ENCODE peak calls at places on chromosomes 16 and 17, in ten cellular contexts. D is cardiac muscle cell, S is bronchial epithelial cell, Q is heart right ventricle, X is prostate gland, M is thoracic aorta, J is HFF-Myc, W is colonic mucosa, E is mucosa of descending colon, N is fibroblast of pulmonary artery. V is an unnamed sample.

GRCh38 chr17:33291248-33292183 is 1.6 kb downstream of the ASIC2 start:
- DNase-seq in J (no peak), X (no peak), E (peak), Q (peak), S (no peak), N (peak), M (no peak), W (peak), D (peak), V (no peak)

GRCh38 chr16:30131869-30132475 is 9.0 kb upstream of the MAPK3 start:
- DNase-seq in W (no peak), S (no peak), X (no peak), N (no peak), J (no peak), M (no peak), E (no peak), Q (no peak), D (peak), V (no peak)

GRCh38 chr17:29207986-29208385 is 27.8 kb upstream of the MYO18A start:
- DNase-seq in Q (no peak), N (no peak), D (no peak), E (no peak), S (no peak), M (no peak), J (no peak), W (no peak), X (no peak), V (no peak)

GRCh38 chr17:81018044-81018802 is 16.7 kb upstream of the BAIAP2 start:
- DNase-seq in D (peak), E (peak), M (no peak), X (peak), J (peak), S (peak), Q (no peak), W (peak), N (peak), V (no peak)

GRCh38 chr17:77647531-77647930 is 311.0 kb upstream of the TNRC6C start:
- DNase-seq in S (no peak), E (no peak), N (no peak), J (no peak), X (no peak), W (no peak), M (no peak), D (no peak), Q (no peak), V (no peak)

GRCh38 chr16:89902980-89903379 is 15.7 kb upstream of the MC1R start:
- DNase-seq in D (no peak), E (no peak), M (no peak), W (no peak), J (no peak), X (no peak), N (no peak), Q (no peak), S (no peak), V (no peak)

GRCh38 chr16:70428178-70428998 is 10.5 kb downstream of the ST3GAL2 start:
- DNase-seq in W (peak), D (peak), E (peak), S (peak), Q (peak), M (peak), J (peak), X (peak), N (peak), V (no peak)

GRCh38 chr16:25031132-25031440 is 15.9 kb upstream of the ARHGAP17 start:
- DNase-seq in D (no peak), W (no peak), S (no peak), Q (no peak), N (no peak), M (no peak), J (no peak), X (no peak), E (no peak), V (no peak)

GRCh38 chr16:55944377-55944802 is 69.2 kb upstream of the CES5A start:
- DNase-seq in W (peak), Q (peak), M (peak), E (no peak), X (peak), J (peak), D (peak), N (peak), S (peak), V (no peak)

GRCh38 chr16:71423016-71423415 is 18.8 kb downstream of the TLE7 start:
- DNase-seq in M (no peak), E (no peak), X (no peak), W (no peak), D (no peak), N (no peak), Q (no peak), J (no peak), S (no peak), V (no peak)

GRCh38 chr17:4852504-4853075 is 19.4 kb downstream of the MINK1 start:
- DNase-seq in J (peak), Q (no peak), X (no peak), N (peak), E (no peak), D (peak), M (no peak), S (peak), W (peak), V (no peak)

GRCh38 chr17:31480067-31480466 is 88.6 kb downstream of the RAB11FIP4 start:
- DNase-seq in Q (no peak), J (no peak), W (no peak), S (no peak), D (no peak), X (no peak), E (no peak), M (no peak), N (no peak), V (no peak)

GRCh38 chr17:68296217-68297140 is 5.2 kb downstream of the ARSG start:
- DNase-seq in X (peak), S (no peak), N (no peak), E (no peak), J (no peak), Q (no peak), W (peak), M (no peak), D (no peak), V (no peak)

GRCh38 chr17:8552582-8553320 is 77.8 kb downstream of the MYH10 start:
- DNase-seq in J (no peak), Q (no peak), M (no peak), D (no peak), N (peak), S (peak), X (no peak), W (no peak), E (no peak), V (no peak)

GRCh38 chr17:40909755-40910154 is 24.7 kb upstream of the KRT20 start:
- DNase-seq in S (peak), Q (no peak), D (peak), W (no peak), J (peak), X (peak), M (no peak), E (no peak), N (peak), V (no peak)

GRCh38 chr17:40906613-40907012 is 21.6 kb upstream of the KRT20 start:
- DNase-seq in Q (no peak), M (no peak), S (no peak), X (no peak), W (no peak), N (no peak), E (no peak), J (no peak), D (no peak), V (no peak)

GRCh38 chr17:40910441-40910841 is 25.4 kb upstream of the KRT20 start:
- DNase-seq in X (peak), S (peak), D (peak), W (no peak), J (no peak), E (no peak), N (peak), Q (no peak), M (no peak), V (no peak)

GRCh38 chr17:40912506-40913220 is 24.8 kb downstream of the KRT23 start:
- DNase-seq in N (no peak), M (no peak), S (peak), W (no peak), D (no peak), E (no peak), Q (no peak), X (no peak), J (no peak), V (no peak)

DNA sequence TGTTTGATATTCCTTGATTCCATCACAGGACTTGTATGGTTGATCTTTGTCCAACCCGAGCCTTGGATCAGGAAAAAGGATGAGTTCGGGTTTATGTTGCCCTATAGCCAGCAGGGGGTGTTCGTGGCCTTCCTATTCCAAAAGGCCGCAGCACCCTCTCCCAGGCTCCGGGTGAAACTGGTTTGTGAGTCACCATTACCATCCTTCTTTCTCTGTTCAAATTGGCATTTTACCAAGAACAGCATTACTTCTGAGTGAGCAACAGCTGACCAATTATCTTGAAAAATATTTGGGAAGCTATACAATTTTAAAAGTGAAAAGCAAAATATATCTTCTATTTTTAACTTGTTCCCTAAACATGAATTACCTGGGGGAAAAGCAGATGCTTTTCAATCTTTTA is 24.3 kb upstream of the KRT20 start:
- DNase-seq in E (peak), Q (peak), X (peak), N (peak), S (peak), W (peak), D (peak), J (peak), M (peak), V (peak)
- TF ChIP-seq CTCF in E (peak), Q (peak), X (peak), N (peak), S (peak), W (peak), D (peak), J (peak), M (peak), V (peak)

DNA sequence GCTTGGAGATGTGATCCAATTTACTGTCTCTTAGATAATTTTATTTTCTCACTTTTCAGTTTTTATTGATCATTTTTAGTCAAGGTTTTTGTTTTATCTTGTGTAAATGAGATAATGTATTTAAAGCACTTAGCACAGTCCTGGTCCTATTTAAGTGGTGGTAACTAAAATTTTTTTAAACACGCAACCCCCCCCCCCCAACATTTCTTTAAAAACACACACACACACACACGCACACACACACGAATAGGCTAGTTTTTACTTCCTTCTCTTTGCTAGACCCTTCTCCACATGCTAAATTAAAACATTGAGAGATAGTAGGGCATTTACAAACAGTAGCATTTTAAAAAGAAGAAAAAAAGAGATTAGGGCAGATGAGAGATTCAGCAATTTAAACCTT is 4.9 kb downstream of the NFATC3 start:
- DNase-seq in N (no peak), W (no peak), S (no peak), J (no peak), X (no peak), M (no peak), Q (no peak), D (no peak), E (no peak), V (no peak)
- H3K4me3 ChIP-seq in N (no peak), W (no peak), S (no peak), J (no peak), X (no peak), M (no peak), Q (no peak), D (no peak), E (no peak), V (no peak)

GRCh38 chr16:19685176-19685575 is 32.9 kb downstream of the KNOP1 start:
- DNase-seq in S (no peak), N (no peak), M (no peak), Q (no peak), X (no peak), D (no peak), J (no peak), E (no peak), W (no peak), V (no peak)
- TF ChIP-seq CTCF in S (no peak), N (no peak), M (no peak), Q (no peak), X (no peak), D (no peak), J (no peak), E (no peak), W (no peak), V (no peak)

GRCh38 chr16:50151744-50152143 is 1.4 kb upstream of the TENT4B start:
- DNase-seq in N (no peak), E (no peak), Q (peak), X (no peak), W (no peak), J (no peak), S (peak), D (no peak), M (no peak), V (no peak)
- H3K4me3 ChIP-seq in N (no peak), E (no peak), Q (no peak), X (no peak), W (no peak), J (peak), S (no peak), D (no peak), M (peak), V (peak)

GRCh38 chr16:23836404-23837291 is 865 bp downstream of the PRKCB start:
- DNase-seq in M (no peak), S (no peak), D (no peak), X (no peak), Q (peak), E (peak), N (no peak), J (no peak), W (peak), V (no peak)
- TF ChIP-seq CTCF in M (no peak), S (no peak), D (no peak), X (no peak), Q (no peak), E (no peak), N (no peak), J (no peak), W (no peak), V (peak)

GRCh38 chr16:675884-676564 is 553 bp downstream of the RHBDL1 start:
- DNase-seq in S (no peak), Q (no peak), D (no peak), X (no peak), E (no peak), W (no peak), M (no peak), J (no peak), N (no peak), V (no peak)
- H3K4me3 ChIP-seq in S (peak), Q (peak), D (peak), X (peak), E (no peak), W (peak), M (peak), J (no peak), N (peak), V (no peak)

GRCh38 chr16:84048871-84049270 is 6.3 kb upstream of the SLC38A8 start:
- DNase-seq in Q (no peak), N (no peak), E (peak), S (no peak), M (no peak), J (no peak), X (no peak), W (no peak), D (no peak), V (no peak)

GRCh38 chr16:84049403-84050060 is 6.9 kb upstream of the SLC38A8 start:
- DNase-seq in S (no peak), X (no peak), W (no peak), D (no peak), E (peak), M (no peak), J (no peak), Q (no peak), N (no peak), V (no peak)

GRCh38 chr16:84047626-84048025 is 5.0 kb upstream of the SLC38A8 start:
- DNase-seq in W (no peak), X (no peak), D (no peak), M (no peak), J (no peak), E (peak), N (no peak), Q (no peak), S (no peak), V (no peak)

GRCh38 chr16:84047206-84047605 is 4.6 kb upstream of the SLC38A8 start:
- DNase-seq in D (no peak), X (no peak), S (no peak), J (no peak), N (no peak), W (no peak), E (peak), M (no peak), Q (no peak), V (no peak)

DNA sequence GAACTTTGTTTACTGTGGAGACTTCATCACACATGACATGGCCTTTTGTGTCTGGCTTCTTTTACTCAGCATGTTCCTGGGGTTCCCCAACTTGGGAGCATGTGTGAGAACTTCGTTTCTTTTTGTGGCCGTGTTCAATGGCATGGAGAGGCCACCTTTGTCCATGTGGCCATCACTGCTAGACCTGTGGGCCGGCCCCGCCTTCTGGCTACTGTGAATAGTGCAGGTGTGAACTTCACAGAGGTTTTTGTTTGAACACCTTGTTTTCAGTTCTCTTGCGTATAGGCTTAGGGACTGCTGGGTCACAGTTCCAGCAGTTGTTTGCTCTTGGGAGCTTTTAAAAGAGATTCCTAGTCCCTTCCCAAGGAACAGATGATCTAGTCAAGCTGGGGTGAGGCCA is 5.7 kb upstream of the SLC38A8 start:
- DNase-seq in M (no peak), E (peak), S (no peak), J (no peak), W (no peak), Q (no peak), X (peak), N (no peak), D (no peak), V (no peak)
- TF ChIP-seq CTCF in M (no peak), E (no peak), S (peak), J (no peak), W (no peak), Q (no peak), X (no peak), N (no peak), D (no peak), V (no peak)

GRCh38 chr16:87380875-87381274 is 2.7 kb downstream of the FBXO31 start:
- DNase-seq in E (no peak), N (peak), M (no peak), S (no peak), W (no peak), J (no peak), D (peak), Q (no peak), X (no peak), V (no peak)
- H3K4me3 ChIP-seq in E (no peak), N (peak), M (peak), S (no peak), W (no peak), J (peak), D (no peak), Q (peak), X (peak), V (peak)

GRCh38 chr17:16302856-16303255 is 50.4 kb downstream of the CENPV start:
- DNase-seq in X (no peak), Q (no peak), E (no peak), W (no peak), D (no peak), S (no peak), M (no peak), J (no peak), N (no peak), V (no peak)

GRCh38 chr17:16301963-16302855 is 51.1 kb downstream of the CENPV start:
- DNase-seq in E (no peak), J (no peak), M (no peak), N (no peak), X (no peak), W (no peak), S (peak), Q (no peak), D (no peak), V (no peak)

GRCh38 chr17:16300554-16300953 is 52.7 kb downstream of the CENPV start:
- DNase-seq in W (no peak), X (no peak), J (no peak), D (no peak), Q (no peak), N (no peak), E (no peak), M (no peak), S (no peak), V (no peak)

GRCh38 chr17:16304832-16305231 is 48.4 kb downstream of the CENPV start:
- DNase-seq in Q (no peak), N (peak), S (peak), J (no peak), E (no peak), X (no peak), W (no peak), D (peak), M (no peak), V (no peak)
- TF ChIP-seq CTCF in Q (peak), N (peak), S (peak), J (peak), E (no peak), X (no peak), W (no peak), D (peak), M (no peak), V (peak)

DNA sequence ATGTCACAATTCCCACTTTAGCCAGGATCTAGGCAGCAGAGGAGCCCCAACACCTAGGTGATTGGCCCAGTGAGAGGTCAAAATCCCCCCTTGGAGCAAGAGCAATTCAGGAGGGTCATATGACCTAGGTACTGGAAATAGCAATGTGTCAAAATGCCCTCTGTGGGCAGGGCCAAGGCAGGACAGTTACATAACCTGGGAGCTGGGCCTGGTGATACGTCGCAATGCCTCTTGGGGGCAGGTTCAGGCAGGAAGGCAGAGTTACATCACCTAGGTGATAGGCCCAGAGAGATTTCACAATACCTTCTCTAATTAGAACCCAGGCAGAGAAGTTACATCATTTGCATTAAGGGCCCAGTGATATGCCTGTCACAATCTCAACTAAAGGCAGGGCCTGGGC is 1906.3 kb downstream of the TP53TG3F start:
- DNase-seq in D (no peak), J (no peak), X (no peak), Q (no peak), N (no peak), S (peak), W (no peak), E (no peak), M (no peak), V (no peak)
- H3K4me3 ChIP-seq in D (no peak), J (no peak), X (no peak), Q (no peak), N (no peak), S (no peak), W (no peak), E (no peak), M (no peak), V (no peak)